ENCODE peak calls at places on chromosomes 13 and 19, in six cellular contexts. E is GM12878, I is HepG2, S is upper lobe of left lung, H is K562, O is HCT116. Y is an unnamed sample.
A peak's percentile ranks its signal among the peaks of the same experiment; 100 is the strongest.

GRCh38 chr13:95784891-95785290 is 108.0 kb downstream of the DNAJC3 start:
- ATAC-seq in I (no peak), E (no peak), O (no peak), H (no peak), S (no peak), Y (no peak)

GRCh38 chr19:5652261-5652660 is 28.1 kb downstream of the MICOS13 start:
- ATAC-seq in O (no peak), S (no peak), E (no peak), H (no peak), I (no peak), Y (no peak)

GRCh38 chr13:94093652-94094310 is 385.7 kb downstream of the DCT start:
- ATAC-seq in O (no peak), E (no peak), I (no peak), S (no peak), H (no peak), Y (no peak)

GRCh38 chr13:77047649-77048343 is 20.8 kb upstream of the FBXL3 start:
- ATAC-seq in I (no peak), S (no peak), E (no peak), H (no peak), O (no peak), Y (no peak)

GRCh38 chr13:48159436-48160225 is 64.7 kb upstream of the MED4 start:
- ATAC-seq in I (no peak), H (no peak), O (no peak), E (no peak), S (no peak), Y (no peak)

GRCh38 chr19:38130399-38130798 is 93.6 kb downstream of the DPF1 start:
- ATAC-seq in O (no peak), E (no peak), I (no peak), H (no peak), S (no peak), Y (no peak)

GRCh38 chr13:98451676-98452105 is 125.2 kb downstream of the STK24 start:
- ATAC-seq in H (no peak), S (no peak), I (peak; percentile 1), O (no peak), E (no peak), Y (peak; percentile 68)

GRCh38 chr13:26029581-26030136 is 22.2 kb downstream of the SHISA2 start:
- ATAC-seq in O (no peak), E (no peak), I (no peak), H (no peak), S (no peak), Y (no peak)

GRCh38 chr13:91946498-91947070 is 548.2 kb downstream of the GPC5 start:
- ATAC-seq in S (no peak), I (peak; percentile 82), O (no peak), H (no peak), E (peak; percentile 66), Y (no peak)

GRCh38 chr19:10142701-10143375 is 23.1 kb upstream of the EIF3G start:
- ATAC-seq in S (no peak), I (no peak), E (no peak), O (no peak), H (no peak), Y (no peak)

GRCh38 chr13:88627071-88627470 is 955.9 kb downstream of the SLITRK5 start:
- ATAC-seq in O (no peak), I (no peak), S (no peak), E (peak; percentile 44), H (no peak), Y (no peak)

GRCh38 chr13:36736119-36736726 is 62.4 kb downstream of the SERTM1 start:
- ATAC-seq in O (peak; percentile 61), E (no peak), I (no peak), S (peak; percentile 39), H (no peak), Y (no peak)

GRCh38 chr13:51714663-51715168 is 89.2 kb downstream of the DHRS12 start:
- ATAC-seq in S (no peak), H (no peak), O (peak; percentile 70), I (peak; percentile 60), E (peak; percentile 96), Y (no peak)

GRCh38 chr19:44260695-44261446 is 1.2 kb downstream of the ZNF233 start:
- ATAC-seq in E (no peak), I (peak; percentile 18), H (no peak), S (no peak), O (no peak), Y (no peak)

GRCh38 chr19:3114811-3115210 is 20.6 kb downstream of the GNA11 start:
- ATAC-seq in I (no peak), E (no peak), O (no peak), S (no peak), H (no peak), Y (no peak)

DNA sequence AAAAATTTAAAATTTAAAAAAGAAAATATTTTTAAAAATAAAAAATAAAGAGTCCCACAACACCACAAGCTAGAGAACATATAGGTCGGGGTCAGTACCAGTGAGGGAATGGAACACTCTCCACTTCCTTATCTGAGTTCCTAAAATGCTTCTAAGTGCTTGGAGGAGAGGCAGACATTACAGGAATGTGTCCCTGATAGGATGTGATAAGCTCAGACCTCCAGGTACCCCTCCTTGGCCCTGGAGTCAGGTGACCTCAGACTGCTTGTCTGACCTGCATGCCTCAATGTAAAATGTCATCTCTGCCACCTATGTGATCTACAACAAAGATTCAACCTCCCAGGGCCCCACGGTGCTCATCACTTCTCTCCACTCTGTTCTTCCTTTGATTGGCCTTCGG is 2.8 kb downstream of the ZNF814 start:
- ATAC-seq in S (no peak), E (no peak), H (no peak), I (no peak), O (no peak), Y (no peak)
- TF ChIP-seq POLR2AphosphoS5 in S (no peak), E (no peak), H (no peak), I (no peak), O (no peak), Y (no peak)

GRCh38 chr19:1858412-1859081 is 4.8 kb downstream of the KLF16 start:
- ATAC-seq in I (no peak), E (no peak), O (no peak), H (no peak), S (no peak), Y (no peak)

GRCh38 chr19:1855828-1856255 is 7.5 kb downstream of the KLF16 start:
- ATAC-seq in I (no peak), S (no peak), O (no peak), H (no peak), E (peak; percentile 18), Y (no peak)

GRCh38 chr19:1856345-1856697 is 7.1 kb downstream of the KLF16 start:
- ATAC-seq in O (no peak), H (no peak), S (no peak), I (no peak), E (no peak), Y (no peak)

GRCh38 chr19:1857648-1858326 is 5.6 kb downstream of the KLF16 start:
- ATAC-seq in S (no peak), I (no peak), H (no peak), O (no peak), E (no peak), Y (no peak)

DNA sequence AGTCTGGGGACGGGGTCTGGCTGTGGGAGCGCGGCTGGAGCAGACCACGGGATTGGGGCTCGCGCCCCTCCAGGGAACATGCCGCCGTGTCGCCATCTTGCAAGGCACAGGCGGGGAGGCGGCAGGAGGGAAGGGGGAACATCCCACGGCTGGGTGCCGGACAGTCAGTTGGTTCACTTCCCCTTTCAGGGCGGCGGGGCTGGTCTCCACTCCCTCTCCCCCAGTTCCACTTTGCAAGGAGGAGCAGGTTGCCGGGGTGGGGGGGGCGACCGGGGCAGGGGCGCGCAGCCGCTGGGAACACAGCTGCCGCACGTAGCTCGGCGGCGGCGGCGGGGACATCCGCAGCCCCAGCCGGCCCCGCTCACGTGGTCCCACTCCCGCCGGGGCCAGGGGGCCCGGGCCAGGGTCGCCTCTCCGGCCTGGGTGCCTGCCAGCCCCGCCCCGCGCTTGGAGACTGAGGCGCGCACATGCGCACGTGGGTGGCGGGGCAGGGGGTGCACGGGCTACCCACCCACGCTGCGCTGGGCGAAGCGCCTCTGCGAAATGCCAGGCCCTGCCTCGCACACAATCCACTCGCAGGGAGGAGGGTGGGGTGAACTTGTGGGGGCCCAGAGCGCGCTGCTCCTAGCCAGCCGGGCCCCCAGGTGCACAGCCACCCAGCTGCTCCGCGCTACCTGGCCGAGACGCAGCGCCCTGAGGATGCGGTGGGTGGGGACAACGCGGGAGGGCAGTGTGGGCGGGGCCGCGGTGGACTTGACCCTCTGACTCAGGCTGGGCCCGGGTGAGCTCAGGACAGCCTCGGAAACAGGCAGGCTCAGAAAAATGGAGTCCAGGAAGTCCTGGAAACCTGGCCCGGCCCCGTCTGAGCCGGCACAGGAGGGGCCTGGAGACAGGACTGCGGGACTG is 6.4 kb downstream of the KLF16 start:
- ATAC-seq in H (peak; percentile 70), E (peak; percentile 63), S (peak; percentile 65), O (peak; percentile 43), I (peak; percentile 55), Y (peak; percentile 69)
- TF ChIP-seq POLR2A in H (peak; percentile 29), E (peak; percentile 57), S (no peak), O (no peak), I (no peak), Y (no peak)

DNA sequence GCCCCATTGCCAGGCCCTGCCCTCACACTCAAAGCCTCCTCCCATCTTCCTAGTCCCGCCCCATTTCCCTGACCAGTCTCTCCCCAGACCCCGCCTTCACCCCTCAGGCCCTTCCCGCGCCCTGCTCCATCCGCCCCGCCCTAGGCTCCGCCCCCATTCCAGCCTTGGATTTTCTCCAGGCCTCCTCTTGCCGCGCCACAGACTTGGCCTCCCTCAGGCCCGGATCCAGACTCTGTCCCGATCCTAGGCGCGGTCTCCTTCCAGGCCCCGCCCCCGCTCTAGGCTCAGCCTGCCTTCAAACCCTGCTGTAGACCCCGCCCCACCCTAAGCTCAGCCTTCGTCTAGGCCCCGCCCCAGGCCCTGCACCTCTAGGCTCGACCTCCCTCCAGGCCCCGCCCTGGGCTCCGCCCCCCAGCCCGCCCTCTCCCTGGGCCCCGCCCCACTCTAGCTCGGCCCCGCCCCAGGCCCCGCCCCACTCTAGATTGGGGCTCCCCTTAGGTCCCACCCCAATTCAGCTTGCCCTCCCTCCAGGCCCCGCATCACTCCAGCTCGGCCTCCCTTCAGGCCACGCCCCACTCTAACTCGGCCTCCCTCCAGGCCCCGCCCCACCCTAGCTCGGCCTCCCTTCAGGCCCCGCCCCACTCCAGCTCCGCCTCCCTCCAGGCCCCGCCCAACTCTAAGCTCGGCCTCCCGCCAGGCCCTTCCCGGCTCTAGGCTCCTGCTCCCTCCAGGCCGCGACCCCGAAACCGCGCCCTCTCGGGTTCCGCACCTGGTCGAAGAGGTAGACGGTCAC is 18.5 kb downstream of the LMTK3 start:
- ATAC-seq in I (peak; percentile 86), E (peak; percentile 85), O (peak; percentile 78), H (peak; percentile 94), S (peak; percentile 93), Y (peak; percentile 92)
- TF ChIP-seq POLR2AphosphoS5 in I (no peak), E (no peak), O (peak; percentile 81), H (peak; percentile 75), S (peak; percentile 89), Y (peak; percentile 90)

DNA sequence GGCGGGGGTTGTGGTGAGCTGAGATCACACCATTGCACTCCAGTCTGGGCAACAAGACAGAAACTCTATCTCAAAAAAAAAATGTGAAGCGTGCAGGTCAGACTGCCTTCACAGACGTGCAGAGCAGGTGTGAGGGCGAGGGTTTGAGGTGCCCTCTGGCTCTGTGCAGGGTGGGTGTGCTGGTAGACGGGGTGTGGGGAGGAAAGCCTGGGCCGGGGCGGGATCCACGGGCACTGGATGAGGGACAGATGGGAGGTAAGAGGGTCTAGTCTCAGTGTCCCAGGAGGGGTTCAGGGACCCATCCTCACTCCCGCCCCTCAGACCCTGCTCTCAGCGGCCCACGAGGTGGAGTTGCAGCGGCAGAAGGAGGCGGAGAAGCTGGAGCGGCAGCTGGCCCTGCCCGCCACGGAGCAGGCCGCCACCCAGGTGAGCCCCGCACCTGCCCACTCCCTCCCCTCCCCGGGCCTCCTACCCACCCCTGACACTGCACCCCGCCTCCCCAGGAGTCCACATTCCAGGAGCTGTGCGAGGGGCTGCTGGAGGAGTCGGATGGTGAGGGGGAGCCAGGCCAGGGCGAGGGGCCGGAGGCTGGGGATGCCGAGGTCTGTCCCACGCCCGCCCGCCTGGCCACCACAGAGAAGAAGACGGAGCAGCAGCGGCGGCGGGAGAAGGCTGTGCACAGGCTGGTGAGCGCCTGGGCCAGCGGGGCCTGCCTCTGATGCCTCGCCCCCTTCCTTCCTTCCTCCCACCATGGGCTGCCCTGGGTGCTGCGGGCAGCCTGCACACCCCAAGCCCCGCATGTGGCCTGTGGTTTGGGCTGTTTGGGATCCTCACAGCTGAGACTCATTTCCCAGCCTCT is 9.1 kb downstream of the NOP53 start:
- ATAC-seq in H (no peak), O (no peak), S (no peak), I (no peak), E (no peak), Y (no peak)
- TF ChIP-seq POLR2A in H (no peak), O (no peak), S (no peak), I (no peak), E (no peak), Y (no peak)

Y was measured in gastroesophageal sphincter.